ENCODE peak calls at places on chromosomes 12 and 14, in seven cellular contexts. O is GM12864; M is right atrium auricular region; A is nephron progenitor cell; E is cardiac muscle cell; K is activated CD8-positive, alpha-beta T cell treated with anti-CD3 and anti-CD28 coated beads for 36 hours; Z is heart left ventricle. P is an unnamed sample.

GRCh38 chr12:103548622-103549601 is 38.2 kb upstream of the STAB2 start:
- DNase-seq in K (peak; percentile 85), E (peak; percentile 80), M (peak; percentile 67), A (peak; percentile 76), Z (peak; percentile 35), O (peak; percentile 48), P (peak; percentile 78)

GRCh38 chr12:106147956-106148355 is 9.2 kb upstream of the NUAK1 start:
- DNase-seq in M (peak; percentile 82), O (no peak), E (no peak), A (no peak), K (no peak), Z (peak; percentile 95), P (no peak)

GRCh38 chr12:31585271-31585670 is 5.7 kb downstream of the DENND5B start:
- DNase-seq in O (no peak), Z (no peak), K (no peak), M (no peak), A (no peak), E (peak; percentile 46), P (no peak)

GRCh38 chr12:3253682-3254275 is 176.6 kb downstream of the TSPAN9 start:
- DNase-seq in O (no peak), Z (peak; percentile 75), K (no peak), E (no peak), A (no peak), M (no peak), P (no peak)

GRCh38 chr12:24948452-24948815 is 467 bp downstream of the BCAT1 start:
- DNase-seq in M (no peak), K (peak; percentile 56), E (peak; percentile 57), A (peak; percentile 14), Z (no peak), O (peak; percentile 57), P (peak; percentile 17)

GRCh38 chr14:55599250-55599879 is 19.4 kb downstream of the KTN1 start:
- DNase-seq in E (peak; percentile 55), Z (peak; percentile 52), A (no peak), O (no peak), M (no peak), K (no peak), P (no peak)

GRCh38 chr14:68598621-68599447 is 194.0 kb downstream of the ZFP36L1 start:
- DNase-seq in A (no peak), Z (peak; percentile 80), K (no peak), M (peak; percentile 91), O (no peak), E (peak; percentile 97), P (peak; percentile 57)

GRCh38 chr12:106195638-106196037 is 52.2 kb downstream of the CKAP4 start:
- DNase-seq in K (no peak), A (no peak), M (peak; percentile 79), E (peak; percentile 86), O (no peak), Z (peak; percentile 62), P (no peak)

GRCh38 chr12:522692-523378 is 63.1 kb downstream of the B4GALNT3 start:
- DNase-seq in A (no peak), M (no peak), Z (no peak), O (no peak), K (no peak), E (no peak), P (no peak)

GRCh38 chr14:23562822-23563472 is 4.6 kb downstream of the AP1G2 start:
- DNase-seq in M (no peak), O (no peak), A (peak; percentile 83), K (peak; percentile 68), E (peak; percentile 67), Z (no peak), P (peak; percentile 75)

GRCh38 chr14:88611878-88612277 is 49.0 kb downstream of the ZC3H14 start:
- DNase-seq in Z (no peak), M (no peak), K (no peak), E (no peak), O (no peak), A (no peak), P (no peak)

GRCh38 chr14:66508846-66509621 is 1.1 kb downstream of the GPHN start:
- DNase-seq in O (no peak), K (peak; percentile 65), A (peak; percentile 53), Z (peak; percentile 30), E (peak; percentile 25), M (no peak), P (peak; percentile 33)

GRCh38 chr12:72349491-72349890 is 77.3 kb downstream of the TRHDE start:
- DNase-seq in O (no peak), Z (no peak), K (no peak), M (no peak), A (no peak), E (no peak), P (no peak)

GRCh38 chr12:49616533-49617219 is 6.7 kb upstream of the PRPF40B start:
- DNase-seq in O (no peak), E (no peak), M (no peak), K (no peak), A (no peak), Z (no peak), P (no peak)

GRCh38 chr12:116287850-116288301 is 10.4 kb upstream of the MED13L start:
- DNase-seq in Z (no peak), A (no peak), E (no peak), K (no peak), M (no peak), O (no peak), P (no peak)

GRCh38 chr14:86787782-86788181 is 1205.2 kb downstream of the GALC start:
- DNase-seq in O (no peak), Z (no peak), K (no peak), M (no peak), A (no peak), E (peak; percentile 79), P (no peak)

GRCh38 chr12:72560370-72560769 is 288.2 kb downstream of the TRHDE start:
- DNase-seq in A (no peak), O (no peak), E (no peak), K (no peak), M (no peak), Z (no peak), P (no peak)

GRCh38 chr12:96698965-96699364 is 208.1 kb upstream of the NEDD1 start:
- DNase-seq in M (no peak), Z (no peak), A (no peak), E (no peak), K (no peak), O (no peak), P (no peak)

GRCh38 chr14:72420749-72421452 is 473.0 kb downstream of the DPF3 start:
- DNase-seq in K (peak; percentile 91), O (no peak), M (peak; percentile 64), A (peak; percentile 93), E (peak; percentile 64), Z (peak; percentile 62), P (peak; percentile 96)

GRCh38 chr12:109120095-109120494 is 3.7 kb downstream of the ACACB start:
- DNase-seq in O (no peak), K (no peak), M (no peak), A (no peak), Z (no peak), E (no peak), P (no peak)

GRCh38 chr12:3311027-3311402 is 180.0 kb upstream of the PRMT8 start:
- DNase-seq in K (no peak), M (no peak), O (no peak), A (no peak), Z (no peak), E (no peak), P (no peak)

GRCh38 chr12:66822961-66823360 is 144.1 kb upstream of the GRIP1 start:
- DNase-seq in Z (no peak), M (no peak), A (no peak), O (no peak), E (no peak), K (no peak), P (no peak)

GRCh38 chr12:104134882-104135281 is 3.1 kb downstream of the NFYB start:
- DNase-seq in Z (no peak), E (no peak), M (no peak), K (no peak), O (no peak), A (no peak), P (no peak)

GRCh38 chr14:75496755-75497154 is 25.5 kb upstream of the BATF start:
- DNase-seq in Z (no peak), K (no peak), E (no peak), M (no peak), O (no peak), A (no peak), P (no peak)

GRCh38 chr14:75495399-75495798 is 26.9 kb upstream of the BATF start:
- DNase-seq in Z (no peak), K (no peak), M (no peak), O (no peak), A (no peak), E (no peak), P (no peak)

GRCh38 chr14:75497701-75498100 is 24.6 kb upstream of the BATF start:
- DNase-seq in K (no peak), O (no peak), Z (no peak), M (no peak), A (no peak), E (no peak), P (no peak)

GRCh38 chr14:75495882-75496281 is 26.4 kb upstream of the BATF start:
- DNase-seq in O (no peak), E (peak; percentile 39), Z (no peak), K (no peak), M (no peak), A (no peak), P (no peak)

DNA sequence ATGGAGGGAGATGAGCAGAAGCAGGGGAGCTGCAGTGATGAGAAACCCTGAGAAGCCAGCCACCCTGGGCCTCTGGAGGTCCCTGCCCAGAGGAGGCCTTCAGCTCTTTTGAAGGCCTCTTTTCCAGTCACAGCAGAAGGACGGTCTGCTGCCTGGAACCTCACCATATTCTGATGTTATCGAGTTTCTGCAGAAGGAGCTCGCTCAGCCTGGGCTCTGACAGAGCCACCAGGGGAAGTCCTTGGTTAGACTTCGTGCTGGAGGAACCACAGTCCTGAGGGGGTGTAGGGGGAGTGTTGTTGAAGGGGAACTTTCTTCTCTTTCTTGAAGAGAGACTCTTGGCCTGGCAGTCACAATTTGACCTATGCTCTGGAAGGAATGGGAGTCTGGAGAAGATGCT is 25.1 kb upstream of the BATF start:
- DNase-seq in M (no peak), Z (no peak), O (no peak), A (no peak), E (no peak), K (peak; percentile 75), P (no peak)
- TF ChIP-seq CTCF in M (no peak), Z (no peak), O (no peak), A (no peak), E (no peak), K (no peak), P (no peak)

GRCh38 chr14:75002392-75003249 is at the start of gene EIF2B2:
- DNase-seq in E (peak; percentile 98), K (peak; percentile 99), Z (peak; percentile 99), O (peak; percentile 95), A (peak; percentile 98), M (peak; percentile 98), P (peak; percentile 90)
- TF ChIP-seq CTCF in E (peak; percentile 18), K (peak; percentile 18), Z (no peak), O (no peak), A (peak; percentile 13), M (no peak), P (no peak)

GRCh38 chr14:103884854-103885253 is 37.5 kb upstream of the PPP1R13B start:
- DNase-seq in M (no peak), A (no peak), E (no peak), O (no peak), Z (peak; percentile 0), K (no peak), P (no peak)
- TF ChIP-seq CTCF in M (no peak), A (no peak), E (no peak), O (no peak), Z (no peak), K (no peak), P (no peak)

DNA sequence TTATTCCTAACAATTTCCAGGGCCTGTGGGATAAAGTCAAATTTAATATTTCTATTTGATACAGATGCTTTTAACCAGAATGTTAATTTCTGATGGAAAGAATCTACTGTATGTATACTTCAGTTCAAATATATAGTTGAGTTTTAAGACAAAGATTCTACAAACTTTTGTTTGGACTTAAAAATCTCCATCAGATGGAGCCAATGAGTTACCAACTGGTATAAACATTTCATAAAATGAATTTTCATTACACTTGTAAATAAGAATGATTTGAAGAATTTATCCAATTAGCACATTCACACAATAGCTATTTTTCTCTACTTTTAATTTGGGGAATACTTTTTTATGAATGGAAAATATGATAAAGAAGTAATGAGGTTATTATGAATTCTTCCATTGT is 425.2 kb upstream of the MIS18BP1 start:
- DNase-seq in O (no peak), A (no peak), M (no peak), E (no peak), K (no peak), Z (no peak), P (no peak)
- TF ChIP-seq CTCF in O (no peak), A (no peak), M (no peak), E (no peak), K (no peak), Z (no peak), P (no peak)

P was measured in endothelial cell.